ENCODE peak calls at places on chromosomes 7 and 10, in nine cellular contexts. E, V, P, A, U, J, L, C and W are unnamed samples.

GRCh38 chr7:122965306-122965705 is 30.2 kb downstream of the TAS2R16 start:
- DNase-seq in E (no peak), V (no peak), P (no peak), A (no peak), U (no peak), J (no peak), L (no peak), C (no peak), W (no peak)

GRCh38 chr10:77163670-77164348 is 473.8 kb downstream of the KCNMA1 start:
- DNase-seq in E (no peak), V (no peak), P (peak; percentile 22), A (peak; percentile 99), U (peak; percentile 71), J (no peak), L (no peak), C (peak; percentile 95), W (peak; percentile 99)

GRCh38 chr7:83936056-83936703 is 258.4 kb downstream of the SEMA3A start:
- DNase-seq in E (peak; percentile 47), V (peak; percentile 55), P (peak; percentile 57), A (peak; percentile 62), U (peak; percentile 54), J (no peak), L (peak; percentile 60), C (peak; percentile 81), W (peak; percentile 79)

GRCh38 chr7:127713006-127713405 is 61.0 kb downstream of the SND1 start:
- DNase-seq in E (no peak), V (no peak), P (no peak), A (no peak), U (no peak), J (no peak), L (no peak), C (no peak), W (no peak)

GRCh38 chr10:17115683-17116082 is 13.9 kb downstream of the CUBN start:
- DNase-seq in E (no peak), V (no peak), P (no peak), A (peak; percentile 44), U (no peak), J (no peak), L (no peak), C (peak; percentile 56), W (peak; percentile 51)

GRCh38 chr7:22319424-22320403 is 37.2 kb downstream of the RAPGEF5 start:
- DNase-seq in E (no peak), V (no peak), P (no peak), A (no peak), U (no peak), J (no peak), L (no peak), C (no peak), W (no peak)

GRCh38 chr10:91983403-91983802 is 59.8 kb downstream of the BTAF1 start:
- DNase-seq in E (no peak), V (no peak), P (no peak), A (no peak), U (no peak), J (no peak), L (no peak), C (no peak), W (no peak)

GRCh38 chr7:112759905-112760304 is 30.3 kb downstream of the TMEM168 start:
- DNase-seq in E (no peak), V (no peak), P (no peak), A (no peak), U (no peak), J (no peak), L (no peak), C (no peak), W (peak; percentile 45)

GRCh38 chr10:3525832-3526449 is 259.1 kb downstream of the KLF6 start:
- DNase-seq in E (no peak), V (no peak), P (no peak), A (peak; percentile 97), U (peak; percentile 62), J (no peak), L (no peak), C (peak; percentile 86), W (peak; percentile 100)

GRCh38 chr7:74516214-74516613 is 62.5 kb downstream of the GTF2IRD1 start:
- DNase-seq in E (no peak), V (no peak), P (no peak), A (no peak), U (no peak), J (no peak), L (no peak), C (no peak), W (no peak)

GRCh38 chr7:38309555-38309954 is 36.1 kb upstream of the TARP start:
- DNase-seq in E (no peak), V (no peak), P (no peak), A (no peak), U (no peak), J (no peak), L (no peak), C (no peak), W (no peak)

GRCh38 chr10:293636-294035 is 158.4 kb downstream of the ZMYND11 start:
- DNase-seq in E (no peak), V (no peak), P (no peak), A (no peak), U (no peak), J (no peak), L (no peak), C (no peak), W (no peak)

GRCh38 chr10:77648472-77648871 is 10.9 kb upstream of the KCNMA1 start:
- DNase-seq in E (no peak), V (no peak), P (no peak), A (no peak), U (no peak), J (no peak), L (no peak), C (no peak), W (no peak)

GRCh38 chr7:116780521-116780920 is 81.9 kb upstream of the CAPZA2 start:
- DNase-seq in E (no peak), V (no peak), P (no peak), A (no peak), U (no peak), J (no peak), L (no peak), C (no peak), W (no peak)

GRCh38 chr10:30873408-30873807 is 158.3 kb downstream of the ZNF438 start:
- DNase-seq in E (no peak), V (no peak), P (no peak), A (no peak), U (no peak), J (no peak), L (no peak), C (no peak), W (peak; percentile 53)

GRCh38 chr7:44067064-44067951 is 1.9 kb upstream of the PGAM2 start:
- DNase-seq in E (no peak), V (peak; percentile 22), P (peak; percentile 42), A (no peak), U (peak; percentile 48), J (peak; percentile 35), L (no peak), C (no peak), W (no peak)

GRCh38 chr7:150405584-150406310 is 26.6 kb downstream of the ZNF775 start:
- DNase-seq in E (no peak), V (peak; percentile 76), P (peak; percentile 85), A (peak; percentile 27), U (no peak), J (peak; percentile 49), L (peak; percentile 58), C (no peak), W (peak; percentile 22)
- TF ChIP-seq CTCF in E (no peak), V (no peak), P (no peak), A (no peak), U (no peak), J (no peak), L (no peak), C (no peak), W (no peak)

DNA sequence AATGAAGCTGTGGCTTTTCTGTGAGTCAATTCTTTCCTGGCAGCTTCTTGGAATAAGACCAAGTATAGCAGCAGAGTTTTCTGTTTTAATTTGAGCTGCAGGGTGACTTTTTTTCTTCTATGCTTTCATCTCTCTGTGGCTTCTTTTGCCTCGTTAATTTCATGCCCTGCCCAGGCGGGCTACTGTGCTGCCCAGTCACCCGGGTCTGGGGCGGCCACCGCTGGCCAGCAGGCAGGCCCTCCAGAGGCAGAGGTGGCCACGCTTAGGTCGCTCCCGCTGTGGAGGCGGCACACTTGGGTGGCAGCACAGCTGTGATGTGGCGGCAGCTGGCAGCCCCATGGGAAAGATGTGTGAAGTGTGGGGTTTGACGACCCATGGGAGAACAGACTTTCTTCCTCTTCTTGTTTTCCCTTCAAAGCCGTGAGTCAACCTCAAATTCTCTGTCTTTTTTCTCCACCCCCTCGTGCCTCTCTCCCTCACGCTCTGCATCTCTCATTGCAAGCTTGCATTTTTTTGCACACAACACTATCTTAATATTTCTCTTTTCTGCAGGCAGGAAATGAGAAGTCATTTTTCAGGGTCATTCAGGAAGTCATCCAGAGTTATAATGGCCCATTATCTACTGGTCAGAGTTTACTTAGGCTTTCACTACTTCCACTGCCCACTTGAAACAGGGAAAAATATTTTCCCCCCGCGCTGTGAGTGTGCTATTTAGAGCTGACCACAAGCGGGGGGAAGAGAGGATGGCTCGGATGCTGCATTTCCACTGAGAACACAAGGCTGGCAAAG is 67.8 kb downstream of the EGFR start:
- DNase-seq in E (no peak), V (no peak), P (peak; percentile 57), A (peak; percentile 84), U (no peak), J (no peak), L (no peak), C (no peak), W (peak; percentile 90)
- H3K4me3 ChIP-seq in E (peak overlapping the region; percentile 13), V (no peak overlapping the region), P (peak overlapping the region; percentile 44), A (peak overlapping the region; percentile 47), U (no peak overlapping the region), J (no peak overlapping the region), L (no peak overlapping the region), C (no peak overlapping the region), W (peak overlapping the region; percentile 35)

GRCh38 chr10:43375401-43376020 is 4.1 kb downstream of the FXYD4 start:
- DNase-seq in E (peak; percentile 35), V (no peak), P (no peak), A (no peak), U (no peak), J (no peak), L (no peak), C (no peak), W (no peak)

GRCh38 chr10:43374194-43374593 is 2.8 kb downstream of the FXYD4 start:
- DNase-seq in E (no peak), V (no peak), P (no peak), A (no peak), U (no peak), J (no peak), L (no peak), C (no peak), W (no peak)

GRCh38 chr10:43376046-43376635 is 4.7 kb downstream of the FXYD4 start:
- DNase-seq in E (no peak), V (no peak), P (no peak), A (no peak), U (no peak), J (no peak), L (no peak), C (no peak), W (no peak)

GRCh38 chr10:43376828-43377227 is 5.4 kb downstream of the FXYD4 start:
- DNase-seq in E (no peak), V (no peak), P (no peak), A (no peak), U (no peak), J (no peak), L (no peak), C (no peak), W (no peak)

GRCh38 chr10:43377393-43377883 is 6.0 kb downstream of the FXYD4 start:
- DNase-seq in E (peak; percentile 48), V (no peak), P (peak; percentile 15), A (no peak), U (no peak), J (no peak), L (no peak), C (no peak), W (no peak)
- TF ChIP-seq CTCF in E (no peak), V (no peak), P (no peak), A (no peak), U (no peak), J (no peak), L (no peak), C (no peak), W (no peak)

GRCh38 chr7:114924066-114924712 is 2.3 kb downstream of the MDFIC start:
- DNase-seq in E (no peak), V (no peak), P (no peak), A (no peak), U (no peak), J (no peak), L (no peak), C (no peak), W (peak; percentile 45)
- H3K4me3 ChIP-seq in E (peak overlapping the region; percentile 65), V (no peak overlapping the region), P (no peak overlapping the region), A (no peak overlapping the region), U (peak overlapping the region; percentile 78), J (no peak overlapping the region), L (peak overlapping the region; percentile 65), C (no peak overlapping the region), W (peak overlapping the region; percentile 71)